ENCODE peak calls at places on chromosomes 4 and X, in four cellular contexts. M, T, B and L are unnamed samples.

GRCh38 chr4:122537388-122538135 is 81.0 kb upstream of the IL2 start:
- DNase-seq in T (no peak), M (no peak), B (no peak), L (no peak)

GRCh38 chr4:131764730-131765129 is 1384.4 kb upstream of the PCDH10 start:
- DNase-seq in B (no peak), T (no peak), M (no peak), L (no peak)

GRCh38 chrX:8067754-8068469 is 103.2 kb downstream of the VCX2 start:
- DNase-seq in M (peak), T (peak), B (no peak), L (peak)

GRCh38 chrX:10795721-10796120 is 175.3 kb upstream of the MID1 start:
- DNase-seq in T (no peak), B (no peak), M (no peak), L (no peak)

GRCh38 chr4:139872274-139872673 is 206.7 kb downstream of the MGST2 start:
- DNase-seq in M (peak), B (peak), T (no peak), L (no peak)

GRCh38 chr4:24197891-24198290 is 308.0 kb upstream of the PPARGC1A start:
- DNase-seq in T (no peak), B (no peak), M (peak), L (no peak)

GRCh38 chrX:31845003-31845402 is 773.2 kb upstream of the FTHL17 start:
- DNase-seq in B (no peak), M (no peak), T (no peak), L (no peak)

GRCh38 chr4:149077142-149077541 is 634.9 kb upstream of the NR3C2 start:
- DNase-seq in M (peak), B (no peak), T (no peak), L (no peak)

GRCh38 chr4:1019726-1020470 is 8.5 kb downstream of the FGFRL1 start:
- DNase-seq in B (no peak), T (no peak), M (no peak), L (no peak)

DNA sequence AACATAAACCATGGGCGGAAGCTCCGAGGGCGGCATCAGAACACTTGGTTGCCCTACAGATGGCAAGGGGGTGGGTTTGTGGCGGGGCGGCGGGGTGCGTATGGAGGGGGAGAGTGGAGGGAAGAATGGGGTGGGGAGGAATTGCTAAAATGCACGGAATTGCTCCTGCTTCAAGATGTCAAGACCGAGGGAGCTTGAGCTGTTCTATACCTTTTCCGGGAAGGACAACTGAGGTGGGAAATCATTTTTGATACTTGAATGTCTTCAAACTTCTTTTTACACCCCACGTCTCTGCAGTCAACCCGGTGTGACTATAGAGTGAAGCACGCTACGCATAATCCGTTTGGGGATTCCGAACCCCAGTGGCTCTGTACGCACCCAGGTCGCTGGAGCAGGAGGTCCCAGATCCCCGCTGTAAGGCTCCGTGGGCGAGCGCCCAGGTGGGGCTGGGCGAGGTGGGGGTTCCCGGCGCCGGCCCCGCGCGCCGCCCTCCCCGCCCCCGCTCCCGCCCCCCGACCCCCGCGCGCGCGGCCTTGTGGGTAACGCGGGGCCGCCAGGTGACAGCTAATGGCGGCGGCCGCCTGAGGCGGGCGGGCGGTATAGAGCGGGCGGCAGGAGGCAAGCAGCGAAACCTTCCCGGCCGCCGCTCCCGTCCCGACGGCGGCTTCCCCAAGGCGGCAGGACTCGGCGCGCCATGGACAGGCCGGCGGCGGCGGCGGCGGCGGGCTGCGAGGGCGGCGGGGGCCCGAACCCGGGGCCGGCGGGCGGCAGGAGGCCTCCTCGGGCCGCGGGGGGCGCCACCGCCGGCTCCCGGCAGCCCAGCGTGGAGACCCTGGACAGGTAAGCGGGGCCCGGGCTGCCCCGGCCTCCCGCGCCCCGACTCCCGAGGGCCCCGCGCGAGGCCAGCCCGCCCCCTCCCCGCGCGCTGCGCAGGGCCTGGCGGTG is at the start of gene MTMR1:
- DNase-seq in B (no peak), M (no peak), T (peak), L (no peak)
- TF ChIP-seq MAZ in B (no peak), M (no peak), T (no peak), L (no peak)

DNA sequence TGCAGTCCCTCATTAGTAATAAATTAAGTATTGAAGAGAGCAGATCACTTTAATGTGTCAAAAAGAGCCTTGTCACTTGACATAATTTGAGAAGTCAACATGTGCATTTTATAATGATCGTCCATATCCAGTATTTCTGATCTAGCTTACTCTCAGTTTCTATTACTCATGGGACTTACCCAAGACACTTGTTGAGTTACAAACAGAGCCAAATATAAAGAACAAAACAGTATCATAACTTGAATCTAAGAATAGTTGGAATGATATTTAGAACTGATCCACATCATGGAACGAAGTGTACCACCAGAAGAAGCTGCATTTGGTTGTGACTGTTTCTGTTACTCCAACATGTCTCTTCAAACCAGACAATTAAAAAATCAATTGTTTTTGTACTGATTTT is 54.6 kb downstream of the SLITRK4 start:
- DNase-seq in B (no peak), M (no peak), T (no peak), L (no peak)
- TF ChIP-seq MAFK in B (no peak), M (no peak), T (no peak), L (no peak)

DNA sequence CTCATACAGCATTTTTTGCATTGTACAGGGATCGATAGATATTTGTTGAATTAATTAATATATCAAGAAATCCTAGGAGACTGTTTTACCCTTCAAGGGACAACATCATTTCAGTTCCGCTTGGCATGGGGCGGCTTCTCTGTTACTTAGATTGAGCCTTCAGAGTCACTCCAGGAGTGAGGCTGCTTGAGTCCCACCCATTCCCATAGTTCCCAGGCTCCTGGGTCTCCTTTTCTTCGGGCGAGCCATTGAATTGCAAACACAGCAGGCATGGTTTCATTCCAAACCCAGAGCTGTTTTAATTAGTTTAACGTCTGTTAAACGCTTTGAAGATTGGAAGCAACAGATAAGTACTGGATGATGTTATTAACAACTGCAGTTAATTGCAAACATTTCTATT is 590 bp upstream of the EDA start:
- DNase-seq in T (no peak), M (no peak), B (no peak), L (no peak)
- H3K4me3 ChIP-seq in T (no peak), M (no peak), B (peak), L (peak)

GRCh38 chr4:64230709-64231310 is 178.4 kb downstream of the TECRL start:
- DNase-seq in T (no peak), B (no peak), M (peak), L (no peak)
- TF ChIP-seq MAZ in T (no peak), B (no peak), M (no peak), L (no peak)

DNA sequence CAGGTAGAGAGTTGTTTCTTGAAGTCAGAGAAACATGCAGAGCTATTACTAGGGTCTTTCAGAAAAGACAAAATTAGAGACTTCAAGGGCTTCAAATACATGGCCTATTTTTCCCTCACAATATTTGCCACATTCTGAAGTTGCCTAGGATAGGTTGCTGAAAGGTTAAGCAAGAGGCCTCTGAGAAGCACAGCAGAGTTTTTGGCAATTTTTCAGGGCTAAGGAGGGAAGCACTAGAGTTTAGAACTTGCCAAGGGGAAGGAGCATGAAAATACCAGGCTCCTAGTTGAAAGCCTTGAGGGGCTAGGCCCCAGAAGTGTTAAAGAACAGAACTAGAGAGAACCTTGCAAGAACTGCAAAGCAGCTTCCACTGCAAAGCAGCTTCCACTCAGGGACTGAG is 86.4 kb downstream of the ANAPC10 start:
- DNase-seq in T (no peak), M (no peak), B (no peak), L (no peak)
- TF ChIP-seq MAFK in T (no peak), M (no peak), B (no peak), L (no peak)

GRCh38 chrX:2967998-2968909 is 38.1 kb upstream of the ARSH start:
- DNase-seq in T (no peak), M (peak), B (no peak), L (no peak)
- H3K4me3 ChIP-seq in T (no peak), M (no peak), B (no peak), L (no peak)

DNA sequence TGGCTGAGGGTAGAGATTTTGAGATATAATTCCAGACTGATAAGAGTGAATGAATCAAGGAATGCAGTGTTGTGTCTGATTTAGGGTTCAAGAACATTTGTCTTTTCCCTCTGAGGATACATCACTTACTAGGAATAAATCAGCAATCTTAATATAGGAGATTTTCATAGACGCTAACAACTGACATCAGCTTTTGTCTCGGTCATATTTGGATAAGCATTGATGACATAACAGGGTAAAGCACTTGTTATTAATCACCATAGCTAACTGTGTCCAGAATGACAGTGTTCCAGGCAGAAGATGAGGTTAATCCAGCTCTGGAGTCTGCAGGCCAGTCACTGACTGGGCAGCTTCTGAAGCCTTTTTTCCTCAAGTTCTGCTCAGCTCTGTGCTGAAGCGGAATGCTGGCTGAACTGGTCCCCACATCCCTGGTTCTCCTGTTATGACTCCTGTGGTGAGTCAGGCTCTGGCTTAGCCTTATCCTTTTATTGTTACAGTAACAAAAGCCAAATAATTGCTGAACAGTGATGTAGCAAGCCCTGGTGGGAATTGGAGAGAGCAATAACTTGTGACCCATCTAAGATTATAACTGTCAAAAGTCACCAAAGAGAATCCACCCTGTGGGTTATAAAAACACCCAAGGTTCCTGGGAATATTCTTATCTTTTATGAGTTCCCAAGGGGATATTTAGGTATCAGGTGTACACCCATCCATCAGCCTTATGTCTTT is 41.8 kb downstream of the FNIP2 start:
- DNase-seq in T (no peak), M (peak), B (no peak), L (no peak)
- TF ChIP-seq MAZ in T (no peak), M (peak), B (no peak), L (no peak)

GRCh38 chr4:141768954-141769353 is 132.6 kb downstream of the IL15 start:
- DNase-seq in T (no peak), B (no peak), M (peak), L (no peak)

GRCh38 chr4:141761926-141762325 is 125.5 kb downstream of the IL15 start:
- DNase-seq in M (no peak), B (no peak), T (no peak), L (no peak)

GRCh38 chr4:141759796-141760425 is 123.5 kb downstream of the IL15 start:
- DNase-seq in T (no peak), M (peak), B (no peak), L (no peak)

GRCh38 chr4:141763373-141763772 is 127.0 kb downstream of the IL15 start:
- DNase-seq in B (no peak), T (no peak), M (no peak), L (no peak)
- TF ChIP-seq MAFK in B (no peak), T (no peak), M (no peak), L (no peak)

GRCh38 chrX:110791206-110791605 is 4.4 kb downstream of the CHRDL1 start:
- DNase-seq in T (no peak), B (no peak), M (no peak), L (no peak)

GRCh38 chrX:110794601-110795000 is 1.0 kb downstream of the CHRDL1 start:
- DNase-seq in T (no peak), B (no peak), M (no peak), L (no peak)

DNA sequence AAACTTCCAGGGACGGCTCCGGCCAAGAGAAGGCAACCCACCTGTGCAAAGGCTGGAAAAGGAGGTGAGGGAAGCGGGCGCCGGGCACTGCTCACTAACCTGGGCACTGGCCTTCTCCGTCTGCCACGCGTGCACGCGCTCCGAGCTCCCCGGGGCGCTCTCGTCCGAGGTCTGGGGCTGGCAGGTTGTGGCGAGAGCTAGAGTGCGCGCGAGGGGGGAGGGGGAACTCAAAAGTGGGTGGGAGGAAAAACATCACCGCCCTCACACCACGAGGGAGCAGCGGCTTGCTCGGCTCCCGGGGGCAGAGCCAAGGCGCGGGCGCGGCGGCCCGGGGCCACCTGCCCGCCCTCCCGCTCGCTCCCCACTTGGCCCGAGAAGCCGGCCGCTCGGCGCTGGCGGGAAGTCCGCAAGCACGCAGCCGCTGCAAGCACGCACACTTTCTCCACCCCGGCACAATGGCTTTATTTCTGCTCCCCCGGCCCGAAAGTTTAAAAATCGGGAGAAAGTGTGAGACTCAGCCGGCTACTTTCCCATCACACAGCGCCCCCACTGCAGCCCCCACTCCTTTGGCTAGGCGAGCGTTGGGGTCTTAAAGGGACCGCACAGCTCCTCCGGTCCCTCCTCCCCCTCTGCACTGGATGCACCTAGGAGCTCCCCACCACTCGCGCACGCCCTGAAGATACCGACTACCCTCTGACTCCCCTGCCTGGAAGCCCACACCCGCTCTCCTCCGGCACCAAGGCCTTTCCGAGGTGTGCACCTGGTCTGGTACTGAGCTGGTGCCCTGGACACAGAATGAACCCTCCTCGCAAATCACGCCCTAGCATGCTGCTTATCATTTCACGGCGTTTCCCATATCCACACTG is at the start of gene CHRDL1:
- DNase-seq in B (no peak), T (no peak), M (no peak), L (peak)
- H3K4me3 ChIP-seq in B (peak), T (no peak), M (peak), L (peak)